ENCODE peak calls at places on chromosomes 12 and 14, in five cellular contexts. F is trophoblast cell, O is fibroblast of lung, M is Karpas-422, T is IMR-90. Z is an unnamed sample. For H3K27me3, the result is how much of the 10 kb centered on the place peaks cover.

GRCh38 chr12:12182926-12183325 is 83.9 kb downstream of the LRP6 start:
- DNase-seq in O (peak), M (no peak), F (no peak), T (peak), Z (no peak)

GRCh38 chr12:45575823-45576448 is 153.6 kb upstream of the ARID2 start:
- DNase-seq in M (peak), O (no peak), F (no peak), T (no peak), Z (no peak)

GRCh38 chr12:57242691-57243454 is 8.1 kb downstream of the STAC3 start:
- DNase-seq in T (peak), O (peak), M (peak), F (peak), Z (peak)

GRCh38 chr14:98182385-98183055 is 1089.5 kb downstream of the BCL11B start:
- DNase-seq in O (no peak), M (no peak), T (no peak), F (no peak), Z (peak)

GRCh38 chr12:89384050-89384749 is 31.9 kb upstream of the DUSP6 start:
- DNase-seq in O (peak), T (peak), M (no peak), F (peak), Z (no peak)

GRCh38 chr12:126198966-126199692 is 1133.9 kb downstream of the AACS start:
- DNase-seq in O (no peak), M (no peak), F (no peak), T (no peak), Z (no peak)

GRCh38 chr12:109736552-109737108 is 23.0 kb downstream of the FAM222A start:
- DNase-seq in T (peak), O (peak), F (peak), M (peak), Z (peak)

GRCh38 chr12:77402726-77403125 is 337.4 kb upstream of the E2F7 start:
- DNase-seq in M (no peak), F (no peak), T (peak), O (peak), Z (no peak)

GRCh38 chr14:103380719-103381377 is 4.4 kb upstream of the MARK3 start:
- DNase-seq in M (no peak), F (no peak), O (no peak), T (no peak), Z (no peak)

GRCh38 chr14:104135121-104135903 is 3.1 kb upstream of the KIF26A start:
- DNase-seq in O (no peak), F (no peak), T (no peak), M (peak), Z (no peak)

GRCh38 chr12:23949212-23950010 is at the start of gene SOX5:
- DNase-seq in M (no peak), F (no peak), O (peak), T (peak), Z (no peak)
- H3K9ac ChIP-seq in M (no peak), F (no peak), O (peak), T (peak), Z (no peak)

GRCh38 chr12:66679441-66680069 is 679 bp upstream of the GRIP1 start:
- DNase-seq in T (no peak), O (no peak), F (no peak), M (no peak), Z (no peak)
- H3K27me3 ChIP-seq in T (under half), O (under half), F (under half), M (under half), Z (under half)

GRCh38 chr12:107844312-107844921 is 69.9 kb downstream of the ASCL4 start:
- DNase-seq in T (no peak), F (no peak), M (no peak), O (no peak), Z (no peak)
- H3K9ac ChIP-seq in T (no peak), F (no peak), M (no peak), O (no peak), Z (no peak)

GRCh38 chr12:120640840-120641833 is 711 bp downstream of the CABP1 start:
- DNase-seq in M (peak), T (peak), O (peak), F (peak), Z (peak)

GRCh38 chr12:120639771-120640721 is at the start of gene CABP1:
- DNase-seq in T (no peak), F (no peak), M (peak), O (no peak), Z (peak)

GRCh38 chr12:120642806-120643205 is 2.4 kb downstream of the CABP1 start:
- DNase-seq in T (peak), M (no peak), F (no peak), O (no peak), Z (no peak)

GRCh38 chr12:120643574-120643973 is 3.1 kb downstream of the CABP1 start:
- DNase-seq in M (no peak), F (no peak), O (no peak), T (no peak), Z (no peak)

DNA sequence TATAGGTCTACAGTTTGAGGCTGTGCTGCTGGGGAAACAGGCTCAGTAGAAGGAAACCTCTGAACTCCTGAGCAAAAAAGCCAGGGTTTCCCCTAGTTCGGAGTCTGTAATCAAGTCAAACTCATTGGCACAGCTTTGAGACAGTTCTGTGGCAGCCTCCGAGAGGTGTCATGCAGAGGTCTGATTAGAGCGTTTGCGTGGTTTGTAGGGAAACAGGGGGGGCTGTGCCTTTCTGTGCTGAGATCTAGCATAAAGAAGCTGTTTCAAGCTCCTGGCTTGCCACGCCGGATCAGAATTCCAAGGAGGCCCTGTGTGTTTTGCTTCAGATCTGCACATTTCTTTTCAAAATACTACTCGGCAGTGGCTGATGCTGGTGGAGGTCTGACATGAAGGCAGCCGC is 1.7 kb downstream of the CABP1 start:
- DNase-seq in T (no peak), O (no peak), M (no peak), F (no peak), Z (no peak)
- H3K27me3 ChIP-seq in T (half or more), O (under half), M (under half), F (under half), Z (under half)

GRCh38 chr12:104976703-104977102 is 9.4 kb upstream of the NOPCHAP1 start:
- DNase-seq in M (peak), O (no peak), T (no peak), F (no peak), Z (no peak)

GRCh38 chr12:104975621-104976343 is 10.3 kb upstream of the NOPCHAP1 start:
- DNase-seq in F (peak), O (peak), T (peak), M (no peak), Z (no peak)

GRCh38 chr12:104971276-104971675 is 13.2 kb upstream of the SLC41A2 start:
- DNase-seq in F (no peak), O (no peak), M (no peak), T (no peak), Z (no peak)

GRCh38 chr12:104973250-104973649 is 12.9 kb upstream of the NOPCHAP1 start:
- DNase-seq in F (no peak), T (no peak), M (no peak), O (no peak), Z (no peak)

DNA sequence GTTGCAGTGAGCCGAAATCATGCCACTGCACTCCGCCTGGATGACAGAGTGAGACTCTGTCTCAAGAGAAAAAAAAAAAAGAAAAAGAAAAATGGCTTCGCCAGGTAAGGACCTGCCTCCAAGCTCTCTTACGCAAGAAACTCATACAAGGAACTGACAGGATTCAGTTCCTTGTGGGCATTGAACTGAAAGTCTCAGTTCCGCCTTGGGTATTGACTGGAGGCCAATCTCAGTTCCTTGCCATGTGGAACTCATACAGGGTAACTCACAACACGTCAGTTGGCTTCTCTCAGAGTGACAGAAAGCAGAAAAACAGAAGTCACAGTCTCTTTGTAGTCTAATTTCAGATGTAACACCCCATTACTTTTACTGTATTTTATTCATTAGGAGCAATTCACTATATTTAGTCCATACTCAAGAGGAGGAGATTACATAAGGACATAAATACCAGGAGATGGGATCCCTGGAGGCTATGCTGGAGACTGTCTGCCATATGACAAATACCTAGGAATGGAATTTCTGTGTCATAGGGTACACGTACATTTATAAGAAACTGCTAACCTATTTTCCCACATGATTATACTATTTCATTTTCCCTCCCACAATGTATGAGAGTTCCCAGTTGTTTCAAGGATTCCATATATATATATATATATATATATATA is 11.4 kb upstream of the NOPCHAP1 start:
- DNase-seq in F (peak), T (peak), O (no peak), M (peak), Z (no peak)
- H3K9ac ChIP-seq in F (no peak), T (no peak), O (no peak), M (no peak), Z (no peak)

Z was measured in DND-41.